ENCODE peak calls at places on chromosomes 4 and X, in four cellular contexts. M is endothelial cell, X is astrocyte of the spinal cord, C is GM12865. T is an unnamed sample.

GRCh38 chr4:139872274-139872673 is 206.7 kb downstream of the MGST2 start:
- DNase-seq in X (peak; percentile 94), M (no peak), C (no peak), T (no peak)

GRCh38 chr4:129240816-129241215 is 144.9 kb downstream of the C4orf33 start:
- DNase-seq in X (peak; percentile 36), C (no peak), M (no peak), T (peak; percentile 20)

GRCh38 chr4:146368209-146368608 is 153.5 kb downstream of the SLC10A7 start:
- DNase-seq in C (no peak), M (no peak), X (no peak), T (no peak)

GRCh38 chr4:9812530-9813340 is 31.3 kb downstream of the DRD5 start:
- DNase-seq in M (no peak), X (no peak), C (peak; percentile 66), T (no peak)

GRCh38 chrX:105134273-105134672 is 86.2 kb downstream of the TEX13A start:
- DNase-seq in X (no peak), M (no peak), C (no peak), T (no peak)

GRCh38 chrX:20521245-20521644 is 254.5 kb upstream of the RPS6KA3 start:
- DNase-seq in C (no peak), M (no peak), X (peak; percentile 31), T (no peak)

GRCh38 chr4:62210521-62210920 is 1010.4 kb downstream of the ADGRL3 start:
- DNase-seq in M (no peak), C (no peak), X (peak; percentile 12), T (no peak)

GRCh38 chrX:21972721-21973120 is 32.2 kb downstream of the SMS start:
- DNase-seq in C (peak; percentile 29), M (no peak), X (peak; percentile 84), T (no peak)

GRCh38 chrX:94121799-94122198 is 447.8 kb downstream of the FAM133A start:
- DNase-seq in M (no peak), C (no peak), X (no peak), T (no peak)

GRCh38 chr4:110197421-110198398 is 705 bp downstream of the ELOVL6 start:
- DNase-seq in X (peak; percentile 54), M (peak; percentile 43), C (peak; percentile 76), T (peak; percentile 59)

GRCh38 chr4:182297659-182298058 is 54.5 kb downstream of the TENM3 start:
- DNase-seq in M (no peak), X (peak; percentile 58), C (no peak), T (no peak)

GRCh38 chr4:82437285-82438005 is 7.1 kb downstream of the ENOPH1 start:
- DNase-seq in M (no peak), C (no peak), X (no peak), T (no peak)